ENCODE peak calls at places on chromosomes 11 and 22, in five cellular contexts. F, Y, I, G and U are unnamed samples. For H3K4me1, the result is how much of the 10 kb centered on the place peaks cover.

GRCh38 chr11:66842501-66842895 is 743 bp upstream of the RCE1 start:
- DNase-seq in F (no peak), Y (no peak), I (no peak), G (peak), U (no peak)

GRCh38 chr11:29527391-29527936 is 489.4 kb downstream of the KCNA4 start:
- DNase-seq in F (peak), Y (peak), I (no peak), G (no peak), U (no peak)

GRCh38 chr11:62399868-62400245 is 19.0 kb upstream of the SCGB1A1 start:
- DNase-seq in F (no peak), Y (no peak), I (no peak), G (no peak), U (peak)

GRCh38 chr11:61962213-61963015 is 5.0 kb downstream of the FTH1 start:
- DNase-seq in F (no peak), Y (no peak), I (no peak), G (no peak), U (peak)

GRCh38 chr22:35587447-35587870 is 29.7 kb downstream of the MB start:
- DNase-seq in F (no peak), Y (no peak), I (no peak), G (peak), U (peak)

GRCh38 chr22:41780714-41781507 is 19.6 kb upstream of the CCDC134 start:
- DNase-seq in F (peak), Y (peak), I (peak), G (peak), U (peak)

GRCh38 chr22:35072939-35073338 is 7.0 kb downstream of the ISX start:
- DNase-seq in F (no peak), Y (peak), I (no peak), G (no peak), U (no peak)

GRCh38 chr11:117606807-117607206 is 190.2 kb downstream of the DSCAML1 start:
- DNase-seq in F (no peak), Y (no peak), I (no peak), G (no peak), U (no peak)

GRCh38 chr11:87258171-87258833 is 220.6 kb downstream of the TMEM135 start:
- DNase-seq in F (no peak), Y (no peak), I (no peak), G (no peak), U (no peak)

GRCh38 chr11:34174411-34175041 is 69.1 kb downstream of the NAT10 start:
- DNase-seq in F (no peak), Y (peak), I (no peak), G (peak), U (peak)

GRCh38 chr11:3132271-3132781 is 32.8 kb downstream of the OSBPL5 start:
- DNase-seq in F (no peak), Y (no peak), I (no peak), G (no peak), U (peak)

GRCh38 chr11:86484795-86485166 is 110.1 kb downstream of the CCDC81 start:
- DNase-seq in F (no peak), Y (peak), I (no peak), G (no peak), U (no peak)

GRCh38 chr11:63227521-63228107 is 15.8 kb downstream of the SLC22A25 start:
- DNase-seq in F (no peak), Y (no peak), I (no peak), G (no peak), U (no peak)

GRCh38 chr22:21639359-21639758 is 2.7 kb upstream of the SDF2L1 start:
- DNase-seq in F (no peak), Y (no peak), I (no peak), G (no peak), U (no peak)

GRCh38 chr11:129731316-129731715 is 84.3 kb upstream of the TMEM45B start:
- DNase-seq in F (no peak), Y (no peak), I (no peak), G (no peak), U (no peak)

GRCh38 chr22:46501701-46502100 is 35.7 kb downstream of the CELSR1 start:
- DNase-seq in F (peak), Y (peak), I (no peak), G (no peak), U (no peak)

GRCh38 chr11:56748597-56748996 is at the start of gene OR9G4:
- DNase-seq in F (no peak), Y (no peak), I (no peak), G (no peak), U (no peak)

GRCh38 chr11:94307101-94307791 is 2.9 kb downstream of the IZUMO1R start:
- DNase-seq in F (no peak), Y (no peak), I (no peak), G (no peak), U (no peak)

GRCh38 chr11:48880021-48880441 is 103.7 kb downstream of the TRIM51G start:
- DNase-seq in F (no peak), Y (no peak), I (no peak), G (no peak), U (peak)

GRCh38 chr11:76919467-76919866 is 58.7 kb downstream of the ACER3 start:
- DNase-seq in F (no peak), Y (no peak), I (no peak), G (no peak), U (no peak)

GRCh38 chr22:25970996-25971811 is 198.1 kb upstream of the SEZ6L start:
- DNase-seq in F (no peak), Y (no peak), I (no peak), G (no peak), U (no peak)

GRCh38 chr11:22723257-22723656 is 56.8 kb downstream of the GAS2 start:
- DNase-seq in F (no peak), Y (no peak), I (no peak), G (no peak), U (no peak)

GRCh38 chr11:8777907-8778767 is 95.5 kb downstream of the RPL27A start:
- DNase-seq in F (peak), Y (peak), I (no peak), G (peak), U (no peak)

GRCh38 chr11:109939176-109939810 is 153.9 kb upstream of the ZC3H12C start:
- DNase-seq in F (peak), Y (peak), I (no peak), G (no peak), U (no peak)

GRCh38 chr11:105641433-105641832 is 31.6 kb downstream of the GRIA4 start:
- DNase-seq in F (no peak), Y (no peak), I (no peak), G (no peak), U (no peak)

GRCh38 chr11:4087551-4087950 is 7.0 kb upstream of the RRM1 start:
- DNase-seq in F (peak), Y (peak), I (no peak), G (no peak), U (no peak)

GRCh38 chr11:820655-821512 is 2.2 kb downstream of the PNPLA2 start:
- DNase-seq in F (peak), Y (no peak), I (no peak), G (peak), U (peak)

GRCh38 chr11:111400595-111400994 is 21.5 kb upstream of the POU2AF1 start:
- DNase-seq in F (no peak), Y (no peak), I (no peak), G (no peak), U (no peak)

GRCh38 chr11:104089481-104089880 is 53.0 kb downstream of the DDI1 start:
- DNase-seq in F (no peak), Y (no peak), I (no peak), G (no peak), U (no peak)

GRCh38 chr11:12886508-12886907 is 122.6 kb upstream of the RASSF10 start:
- DNase-seq in F (no peak), Y (no peak), I (no peak), G (no peak), U (no peak)

GRCh38 chr11:12890476-12890875 is 118.6 kb upstream of the RASSF10 start:
- DNase-seq in F (no peak), Y (no peak), I (no peak), G (no peak), U (no peak)

GRCh38 chr11:12885717-12886226 is 123.3 kb upstream of the RASSF10 start:
- DNase-seq in F (no peak), Y (no peak), I (no peak), G (no peak), U (no peak)

GRCh38 chr11:12889243-12889642 is 119.9 kb upstream of the RASSF10 start:
- DNase-seq in F (peak), Y (peak), I (no peak), G (peak), U (peak)

GRCh38 chr11:12888525-12889158 is 120.5 kb upstream of the RASSF10 start:
- DNase-seq in F (peak), Y (peak), I (no peak), G (peak), U (peak)
- TF ChIP-seq CTCF in F (peak), Y (peak), I (peak), G (peak), U (peak)

GRCh38 chr11:65711785-65712632 is at the start of gene KAT5:
- DNase-seq in F (peak), Y (peak), I (peak), G (peak), U (peak)

GRCh38 chr11:65712633-65713076 is 603 bp downstream of the KAT5 start:
- DNase-seq in F (no peak), Y (no peak), I (no peak), G (no peak), U (no peak)

GRCh38 chr11:65709661-65710060 is 2.4 kb upstream of the KAT5 start:
- DNase-seq in F (peak), Y (peak), I (no peak), G (no peak), U (no peak)

GRCh38 chr11:65708451-65708850 is 3.6 kb upstream of the KAT5 start:
- DNase-seq in F (no peak), Y (no peak), I (no peak), G (no peak), U (no peak)

DNA sequence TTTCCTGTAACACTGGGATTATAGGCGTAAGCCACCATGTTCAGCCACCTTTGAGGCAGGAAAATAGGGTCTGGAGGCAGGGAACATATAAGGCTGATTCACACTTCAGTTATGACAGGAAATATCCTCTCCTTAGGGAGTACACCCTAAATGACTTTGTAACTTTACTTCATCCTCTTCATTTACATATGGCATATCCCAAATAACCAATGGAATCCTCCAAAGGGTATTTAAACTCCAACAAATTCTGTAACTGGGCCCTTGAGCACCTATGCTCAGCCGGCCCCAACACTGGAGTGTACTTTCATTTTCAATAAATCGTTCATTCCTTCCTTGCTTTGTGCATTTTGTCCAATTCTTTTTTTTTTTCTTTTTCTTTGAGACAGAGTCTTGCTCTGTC is 1.6 kb upstream of the KAT5 start:
- DNase-seq in F (no peak), Y (no peak), I (no peak), G (no peak), U (no peak)
- H3K4me3 ChIP-seq in F (no peak), Y (no peak), I (no peak), G (no peak), U (no peak)

DNA sequence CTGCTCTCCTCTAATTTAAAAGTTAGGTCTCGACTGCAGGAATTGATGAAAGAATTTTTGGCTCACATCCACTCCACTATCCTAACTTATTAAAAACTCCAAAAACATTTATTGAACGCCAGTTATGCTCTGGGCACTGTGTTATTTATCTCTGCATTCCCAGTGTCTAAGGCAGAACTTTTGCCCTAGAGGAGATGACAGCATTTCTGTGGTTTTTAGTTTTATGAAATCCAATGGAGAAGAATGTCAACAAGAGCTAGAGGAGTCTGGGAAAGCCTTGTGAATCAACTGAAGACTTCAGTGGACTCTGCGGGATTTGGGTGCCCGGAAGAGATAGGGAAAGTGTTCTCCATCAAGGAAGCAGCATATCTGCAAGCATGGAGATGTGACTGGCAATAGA is 217.0 kb upstream of the PGR start:
- DNase-seq in F (no peak), Y (no peak), I (no peak), G (peak), U (no peak)
- H3K4me1 ChIP-seq in F (under half), Y (under half), I (under half), G (under half), U (under half)

GRCh38 chr11:133762538-133762937 is 82.8 kb downstream of the SPATA19 start:
- DNase-seq in F (no peak), Y (no peak), I (no peak), G (no peak), U (no peak)
- TF ChIP-seq CTCF in F (no peak), Y (no peak), I (no peak), G (no peak), U (no peak)

GRCh38 chr22:49574861-49575702 is 252.6 kb downstream of the BRD1 start:
- DNase-seq in F (no peak), Y (no peak), I (no peak), G (no peak), U (no peak)
- H3K4me3 ChIP-seq in F (no peak), Y (no peak), I (no peak), G (peak), U (peak)

GRCh38 chr11:128464878-128465277 is 122.5 kb downstream of the ETS1 start:
- DNase-seq in F (no peak), Y (no peak), I (no peak), G (no peak), U (no peak)
- H3K4me1 ChIP-seq in F (half or more), Y (under half), I (under half), G (under half), U (half or more)

DNA sequence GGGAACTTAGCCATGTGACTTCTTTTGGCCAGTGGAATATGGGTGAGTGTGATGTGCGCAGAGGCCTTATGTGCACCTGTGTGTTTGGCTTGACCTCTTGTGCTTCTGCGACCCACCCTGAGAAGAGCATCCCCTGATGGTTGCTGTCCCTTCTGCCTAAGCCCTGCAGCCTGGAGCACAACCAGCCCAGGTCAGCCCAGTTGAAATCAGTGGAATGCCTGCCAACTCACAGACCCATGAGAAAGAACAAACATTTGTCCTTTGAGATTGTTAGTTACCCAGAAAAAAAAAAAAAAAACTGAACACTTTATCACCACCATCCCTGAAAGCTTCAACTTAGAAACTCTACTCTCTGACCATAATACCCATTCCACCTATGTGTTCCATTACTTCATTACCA is 38.5 kb downstream of the PAMR1 start:
- DNase-seq in F (no peak), Y (no peak), I (no peak), G (no peak), U (no peak)
- TF ChIP-seq CTCF in F (no peak), Y (no peak), I (no peak), G (no peak), U (no peak)